ENCODE peak calls at places on chromosomes 11 and 22, in five cellular contexts. One of them, this sample, is unnamed.

GRCh38 chr11:65430406-65431217 is 8.0 kb downstream of the NEAT1 start:
- DNase-seq in stimulated activated CD4-positive, alpha-beta T cell treated with anti-CD3 and anti-CD28 coated beads, Interleukin-1b, Interleukin-23, amount 100 ng/mL, for 4 hours: no peak
- DNase-seq in T-helper 9 cell: no peak
- DNase-seq in retina: no peak
- DNase-seq in coronary artery: peak; percentile 45
- DNase-seq in this sample: no peak

GRCh38 chr11:64436025-64436424 is 77.1 kb downstream of the RPS6KA4 start:
- DNase-seq in stimulated activated CD4-positive, alpha-beta T cell treated with anti-CD3 and anti-CD28 coated beads, Interleukin-1b, Interleukin-23, amount 100 ng/mL, for 4 hours: no peak
- DNase-seq in T-helper 9 cell: no peak
- DNase-seq in retina: no peak
- DNase-seq in coronary artery: no peak
- DNase-seq in this sample: no peak

GRCh38 chr22:42948205-42948804 is 66.6 kb downstream of the PACSIN2 start:
- DNase-seq in stimulated activated CD4-positive, alpha-beta T cell treated with anti-CD3 and anti-CD28 coated beads, Interleukin-1b, Interleukin-23, amount 100 ng/mL, for 4 hours: no peak
- DNase-seq in T-helper 9 cell: no peak
- DNase-seq in retina: no peak
- DNase-seq in coronary artery: no peak
- DNase-seq in this sample: no peak

GRCh38 chr11:69704508-69705245 is 855 bp upstream of the FGF19 start:
- DNase-seq in stimulated activated CD4-positive, alpha-beta T cell treated with anti-CD3 and anti-CD28 coated beads, Interleukin-1b, Interleukin-23, amount 100 ng/mL, for 4 hours: no peak
- DNase-seq in T-helper 9 cell: no peak
- DNase-seq in retina: peak; percentile 92
- DNase-seq in coronary artery: no peak
- DNase-seq in this sample: no peak

GRCh38 chr11:15071556-15072255 is 1.7 kb upstream of the CALCB start:
- DNase-seq in stimulated activated CD4-positive, alpha-beta T cell treated with anti-CD3 and anti-CD28 coated beads, Interleukin-1b, Interleukin-23, amount 100 ng/mL, for 4 hours: no peak
- DNase-seq in T-helper 9 cell: no peak
- DNase-seq in retina: no peak
- DNase-seq in coronary artery: no peak
- DNase-seq in this sample: no peak

GRCh38 chr11:106422585-106422984 is 345.1 kb downstream of the AASDHPPT start:
- DNase-seq in stimulated activated CD4-positive, alpha-beta T cell treated with anti-CD3 and anti-CD28 coated beads, Interleukin-1b, Interleukin-23, amount 100 ng/mL, for 4 hours: no peak
- DNase-seq in T-helper 9 cell: no peak
- DNase-seq in retina: no peak
- DNase-seq in coronary artery: no peak
- DNase-seq in this sample: no peak

GRCh38 chr11:13720940-13721339 is 52.5 kb downstream of the FAR1 start:
- DNase-seq in stimulated activated CD4-positive, alpha-beta T cell treated with anti-CD3 and anti-CD28 coated beads, Interleukin-1b, Interleukin-23, amount 100 ng/mL, for 4 hours: no peak
- DNase-seq in T-helper 9 cell: no peak
- DNase-seq in retina: no peak
- DNase-seq in coronary artery: no peak
- DNase-seq in this sample: no peak

GRCh38 chr22:18044548-18045271 is 20.3 kb upstream of the MICAL3 start:
- DNase-seq in stimulated activated CD4-positive, alpha-beta T cell treated with anti-CD3 and anti-CD28 coated beads, Interleukin-1b, Interleukin-23, amount 100 ng/mL, for 4 hours: no peak
- DNase-seq in T-helper 9 cell: no peak
- DNase-seq in retina: no peak
- DNase-seq in coronary artery: no peak
- DNase-seq in this sample: no peak

GRCh38 chr11:60214386-60214785 is 28.6 kb downstream of the MS4A4E start:
- DNase-seq in stimulated activated CD4-positive, alpha-beta T cell treated with anti-CD3 and anti-CD28 coated beads, Interleukin-1b, Interleukin-23, amount 100 ng/mL, for 4 hours: no peak
- DNase-seq in T-helper 9 cell: no peak
- DNase-seq in retina: no peak
- DNase-seq in coronary artery: no peak
- DNase-seq in this sample: no peak

GRCh38 chr22:47443836-47444745 is 681.6 kb downstream of the TBC1D22A start:
- DNase-seq in stimulated activated CD4-positive, alpha-beta T cell treated with anti-CD3 and anti-CD28 coated beads, Interleukin-1b, Interleukin-23, amount 100 ng/mL, for 4 hours: no peak
- DNase-seq in T-helper 9 cell: no peak
- DNase-seq in retina: no peak
- DNase-seq in coronary artery: peak; percentile 49
- DNase-seq in this sample: peak; percentile 79

GRCh38 chr11:2072551-2073261 is 66.5 kb downstream of the IGF2 start:
- DNase-seq in stimulated activated CD4-positive, alpha-beta T cell treated with anti-CD3 and anti-CD28 coated beads, Interleukin-1b, Interleukin-23, amount 100 ng/mL, for 4 hours: no peak
- DNase-seq in T-helper 9 cell: no peak
- DNase-seq in retina: no peak
- DNase-seq in coronary artery: no peak
- DNase-seq in this sample: no peak

GRCh38 chr11:10993640-10994039 is 135.8 kb upstream of the ZBED5 start:
- DNase-seq in stimulated activated CD4-positive, alpha-beta T cell treated with anti-CD3 and anti-CD28 coated beads, Interleukin-1b, Interleukin-23, amount 100 ng/mL, for 4 hours: no peak
- DNase-seq in T-helper 9 cell: no peak
- DNase-seq in retina: no peak
- DNase-seq in coronary artery: no peak
- DNase-seq in this sample: no peak

GRCh38 chr22:19518568-19519030 is 5.6 kb downstream of the CLDN5 start:
- DNase-seq in stimulated activated CD4-positive, alpha-beta T cell treated with anti-CD3 and anti-CD28 coated beads, Interleukin-1b, Interleukin-23, amount 100 ng/mL, for 4 hours: no peak
- DNase-seq in T-helper 9 cell: no peak
- DNase-seq in retina: no peak
- DNase-seq in coronary artery: no peak
- DNase-seq in this sample: no peak

GRCh38 chr11:9330387-9331384 is 16.3 kb upstream of the TMEM41B start:
- DNase-seq in stimulated activated CD4-positive, alpha-beta T cell treated with anti-CD3 and anti-CD28 coated beads, Interleukin-1b, Interleukin-23, amount 100 ng/mL, for 4 hours: no peak
- DNase-seq in T-helper 9 cell: no peak
- DNase-seq in retina: no peak
- DNase-seq in coronary artery: no peak
- DNase-seq in this sample: no peak

GRCh38 chr11:416757-417621 is 2.2 kb upstream of the SIGIRR start:
- DNase-seq in stimulated activated CD4-positive, alpha-beta T cell treated with anti-CD3 and anti-CD28 coated beads, Interleukin-1b, Interleukin-23, amount 100 ng/mL, for 4 hours: peak; percentile 39
- DNase-seq in T-helper 9 cell: no peak
- DNase-seq in retina: peak; percentile 34
- DNase-seq in coronary artery: no peak
- DNase-seq in this sample: no peak

GRCh38 chr22:28935713-28936112 is 52.3 kb downstream of the ZNRF3 start:
- DNase-seq in stimulated activated CD4-positive, alpha-beta T cell treated with anti-CD3 and anti-CD28 coated beads, Interleukin-1b, Interleukin-23, amount 100 ng/mL, for 4 hours: no peak
- DNase-seq in T-helper 9 cell: no peak
- DNase-seq in retina: no peak
- DNase-seq in coronary artery: no peak
- DNase-seq in this sample: no peak

GRCh38 chr11:108669261-108669660 is 4.4 kb downstream of the DDX10 start:
- DNase-seq in stimulated activated CD4-positive, alpha-beta T cell treated with anti-CD3 and anti-CD28 coated beads, Interleukin-1b, Interleukin-23, amount 100 ng/mL, for 4 hours: no peak
- DNase-seq in T-helper 9 cell: no peak
- DNase-seq in retina: no peak
- DNase-seq in coronary artery: no peak
- DNase-seq in this sample: no peak

GRCh38 chr11:33978376-33978775 is 73.2 kb upstream of the CAPRIN1 start:
- DNase-seq in stimulated activated CD4-positive, alpha-beta T cell treated with anti-CD3 and anti-CD28 coated beads, Interleukin-1b, Interleukin-23, amount 100 ng/mL, for 4 hours: no peak
- DNase-seq in T-helper 9 cell: no peak
- DNase-seq in retina: no peak
- DNase-seq in coronary artery: no peak
- DNase-seq in this sample: no peak

GRCh38 chr11:12694182-12694531 is 19.9 kb downstream of the TEAD1 start:
- DNase-seq in stimulated activated CD4-positive, alpha-beta T cell treated with anti-CD3 and anti-CD28 coated beads, Interleukin-1b, Interleukin-23, amount 100 ng/mL, for 4 hours: no peak
- DNase-seq in T-helper 9 cell: no peak
- DNase-seq in retina: no peak
- DNase-seq in coronary artery: no peak
- DNase-seq in this sample: no peak

GRCh38 chr11:28169816-28170215 is 61.6 kb downstream of the METTL15 start:
- DNase-seq in stimulated activated CD4-positive, alpha-beta T cell treated with anti-CD3 and anti-CD28 coated beads, Interleukin-1b, Interleukin-23, amount 100 ng/mL, for 4 hours: no peak
- DNase-seq in T-helper 9 cell: no peak
- DNase-seq in retina: no peak
- DNase-seq in coronary artery: no peak
- DNase-seq in this sample: no peak